ENCODE peak calls at places on chromosomes 4 and X, in nine cellular contexts. D, X, R, Q, B, Y, P, S and F are unnamed samples.

GRCh38 chr4:188958346-188958745 is 819.1 kb downstream of the TRIML1 start:
- DNase-seq in D (no peak), X (no peak), R (no peak), Q (no peak), B (no peak), Y (no peak), P (no peak), S (no peak), F (no peak)

GRCh38 chr4:8762356-8762755 is 109.3 kb downstream of the HMX1 start:
- DNase-seq in D (peak; percentile 11), X (no peak), R (no peak), Q (no peak), B (no peak), Y (no peak), P (no peak), S (peak; percentile 26), F (no peak)

GRCh38 chrX:39688576-39689373 is 409.0 kb downstream of the BCOR start:
- DNase-seq in D (peak; percentile 73), X (no peak), R (peak; percentile 76), Q (peak; percentile 35), B (peak; percentile 18), Y (peak; percentile 25), P (peak; percentile 8), S (peak; percentile 92), F (peak; percentile 71)

GRCh38 chrX:43688586-43688985 is 32.5 kb downstream of the MAOA start:
- DNase-seq in D (no peak), X (no peak), R (no peak), Q (no peak), B (no peak), Y (no peak), P (no peak), S (no peak), F (no peak)

GRCh38 chr4:87555751-87556619 is 26.8 kb upstream of the SPARCL1 start:
- DNase-seq in D (no peak), X (peak; percentile 58), R (no peak), Q (peak; percentile 98), B (peak; percentile 24), Y (no peak), P (no peak), S (no peak), F (peak; percentile 85)

GRCh38 chrX:28590394-28590793 is 3.1 kb downstream of the IL1RAPL1 start:
- DNase-seq in D (no peak), X (no peak), R (no peak), Q (no peak), B (peak; percentile 69), Y (no peak), P (no peak), S (no peak), F (no peak)

GRCh38 chr4:126627255-126627654 is 1005.5 kb upstream of the INTU start:
- DNase-seq in D (no peak), X (no peak), R (no peak), Q (peak; percentile 12), B (peak; percentile 44), Y (no peak), P (no peak), S (peak; percentile 62), F (no peak)

GRCh38 chrX:111035991-111036390 is 60.0 kb upstream of the PAK3 start:
- DNase-seq in D (no peak), X (no peak), R (no peak), Q (no peak), B (no peak), Y (no peak), P (no peak), S (no peak), F (no peak)

GRCh38 chrX:137058339-137059127 is 24.7 kb upstream of the GPR101 start:
- DNase-seq in D (no peak), X (no peak), R (no peak), Q (no peak), B (no peak), Y (no peak), P (no peak), S (no peak), F (no peak)

GRCh38 chrX:119238557-119238956 is 2.5 kb downstream of the PGRMC1 start:
- DNase-seq in D (no peak), X (no peak), R (no peak), Q (peak; percentile 2), B (no peak), Y (no peak), P (no peak), S (no peak), F (no peak)

GRCh38 chr4:45629717-45630116 is 494.1 kb downstream of the GABRG1 start:
- DNase-seq in D (no peak), X (no peak), R (no peak), Q (no peak), B (no peak), Y (no peak), P (no peak), S (no peak), F (no peak)

GRCh38 chrX:140050906-140051305 is 85.6 kb upstream of the CXorf66 start:
- DNase-seq in D (no peak), X (no peak), R (no peak), Q (no peak), B (no peak), Y (no peak), P (no peak), S (no peak), F (no peak)

GRCh38 chr4:125313497-125313896 is 1.3 kb upstream of the FAT4 start:
- DNase-seq in D (no peak), X (peak; percentile 25), R (no peak), Q (peak; percentile 72), B (peak; percentile 95), Y (no peak), P (peak; percentile 86), S (peak; percentile 76), F (peak; percentile 65)

GRCh38 chrX:9493936-9494335 is 29.1 kb downstream of the TBL1X start:
- DNase-seq in D (no peak), X (no peak), R (no peak), Q (no peak), B (no peak), Y (no peak), P (no peak), S (no peak), F (no peak)

GRCh38 chrX:155048997-155049619 is 21.8 kb downstream of the CMC4 start:
- DNase-seq in D (peak; percentile 45), X (no peak), R (no peak), Q (peak; percentile 19), B (peak; percentile 39), Y (peak; percentile 50), P (no peak), S (peak; percentile 85), F (no peak)

GRCh38 chr4:113040793-113041192 is 8.7 kb upstream of the ANK2 start:
- DNase-seq in D (no peak), X (no peak), R (no peak), Q (no peak), B (no peak), Y (no peak), P (no peak), S (no peak), F (no peak)
- TF ChIP-seq CTCF in D (no peak), X (no peak), R (no peak), Q (no peak), B (no peak), Y (no peak), P (no peak), S (no peak), F (no peak)

GRCh38 chr4:163553146-163553545 is 58.7 kb downstream of the TMA16 start:
- DNase-seq in D (no peak), X (no peak), R (no peak), Q (no peak), B (no peak), Y (no peak), P (no peak), S (no peak), F (no peak)
- H3K4me1 ChIP-seq in D (peaks cover 7% of the 10 kb centered on the region), X (peaks cover 12% of the 10 kb centered on the region), R (peaks cover 4% of the 10 kb centered on the region), Q (peaks cover 11% of the 10 kb centered on the region), B (no peaks in the 10 kb centered on the region), Y (no peaks in the 10 kb centered on the region), P (peaks cover 29% of the 10 kb centered on the region), S (no peaks in the 10 kb centered on the region), F (no peaks in the 10 kb centered on the region)

GRCh38 chr4:183008492-183008891 is 90.6 kb upstream of the WWC2 start:
- DNase-seq in D (no peak), X (no peak), R (no peak), Q (no peak), B (no peak), Y (no peak), P (no peak), S (peak; percentile 79), F (no peak)

GRCh38 chr4:183017962-183018361 is 81.1 kb upstream of the WWC2 start:
- DNase-seq in D (no peak), X (no peak), R (no peak), Q (no peak), B (no peak), Y (no peak), P (no peak), S (no peak), F (no peak)

GRCh38 chr4:183014361-183015084 is 84.5 kb upstream of the WWC2 start:
- DNase-seq in D (no peak), X (no peak), R (peak; percentile 13), Q (no peak), B (no peak), Y (no peak), P (no peak), S (no peak), F (no peak)

GRCh38 chr4:183011213-183011907 is 87.7 kb upstream of the WWC2 start:
- DNase-seq in D (no peak), X (no peak), R (no peak), Q (no peak), B (no peak), Y (no peak), P (no peak), S (no peak), F (no peak)

DNA sequence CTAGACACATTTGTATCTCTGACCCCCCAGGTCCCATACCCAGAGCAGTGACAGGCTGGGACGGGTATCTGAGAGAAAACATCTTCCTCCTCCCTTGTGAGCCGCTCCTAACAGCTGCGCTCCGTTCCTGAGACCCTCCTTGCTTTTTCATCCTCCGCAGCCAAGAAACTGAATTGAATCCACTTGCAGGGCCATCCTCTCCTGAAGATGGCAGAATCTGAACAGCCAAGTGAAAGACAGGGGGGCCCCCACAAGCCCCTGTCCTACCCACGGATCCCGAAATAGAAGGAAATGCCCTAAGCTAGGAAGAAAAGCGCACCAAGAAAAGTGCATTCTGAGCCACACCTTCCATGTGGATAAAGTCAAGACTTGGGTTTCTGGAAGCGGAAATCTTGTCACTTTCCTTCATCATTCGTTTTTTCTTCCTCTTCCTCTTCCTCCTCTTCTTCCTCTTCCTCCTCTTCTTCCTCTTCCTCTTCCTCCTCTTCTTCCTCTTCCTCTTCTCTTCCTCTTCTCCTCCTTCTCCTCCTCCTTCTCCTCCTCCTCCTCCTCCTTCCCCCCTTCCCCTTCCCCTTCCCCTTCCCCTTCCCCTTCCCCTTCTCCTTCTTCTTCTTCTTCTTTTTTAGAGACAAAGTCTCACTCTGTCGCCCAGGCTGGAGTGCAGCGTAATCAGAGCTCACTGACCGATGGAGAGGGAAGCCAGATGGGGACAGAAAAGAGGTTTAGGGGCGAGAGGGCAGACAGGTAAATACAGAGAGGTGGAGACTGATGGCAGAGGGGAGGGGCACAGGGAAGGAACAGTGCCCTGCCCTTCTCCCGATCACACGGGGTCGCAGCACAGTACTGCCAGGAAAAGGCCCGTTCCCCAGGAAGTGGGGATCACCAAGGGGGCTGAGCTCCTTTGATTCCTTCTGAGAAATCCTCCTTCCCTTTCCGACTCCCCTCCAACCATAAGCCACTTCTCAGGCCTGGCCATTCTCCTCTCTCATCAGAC is 85.9 kb upstream of the WWC2 start:
- DNase-seq in D (no peak), X (no peak), R (no peak), Q (no peak), B (no peak), Y (no peak), P (no peak), S (peak; percentile 55), F (no peak)
- TF ChIP-seq CTCF in D (no peak), X (no peak), R (no peak), Q (no peak), B (no peak), Y (no peak), P (no peak), S (peak; percentile 21), F (no peak)

GRCh38 chr4:42640613-42641012 is 16.3 kb downstream of the ATP8A1 start:
- DNase-seq in D (no peak), X (no peak), R (no peak), Q (no peak), B (no peak), Y (no peak), P (no peak), S (no peak), F (no peak)
- H3K4me1 ChIP-seq in D (no peaks in the 10 kb centered on the region), X (no peaks in the 10 kb centered on the region), R (peaks cover 21% of the 10 kb centered on the region), Q (no peaks in the 10 kb centered on the region), B (no peaks in the 10 kb centered on the region), Y (peaks cover 97% of the 10 kb centered on the region), P (peaks cover 10% of the 10 kb centered on the region), S (peaks cover 24% of the 10 kb centered on the region), F (no peaks in the 10 kb centered on the region)